ENCODE peak calls at places on chromosome 22, in four cellular contexts. P is A549, A is HepG2, I is H1. C is an unnamed sample.
A peak's percentile ranks its signal among the peaks of the same experiment; 100 is the strongest.

GRCh38 chr22:26593763-26594162 is 3.8 kb upstream of the TPST2 start:
- DNase-seq in P (no peak), A (no peak), I (no peak), C (no peak)

GRCh38 chr22:33539902-33540751 is 380.1 kb downstream of the LARGE1 start:
- DNase-seq in A (peak; percentile 100), I (no peak), P (peak; percentile 98), C (no peak)

GRCh38 chr22:47901911-47902310 is 1139.5 kb downstream of the TBC1D22A start:
- DNase-seq in I (no peak), P (no peak), A (no peak), C (no peak)

GRCh38 chr22:29167032-29167911 is 38.4 kb upstream of the EMID1 start:
- DNase-seq in I (no peak), A (no peak), P (no peak), C (no peak)

GRCh38 chr22:30865656-30866055 is 102.9 kb downstream of the MORC2 start:
- DNase-seq in A (no peak), I (no peak), P (no peak), C (peak; percentile 1)

GRCh38 chr22:36955691-36956090 is 42.3 kb downstream of the CSF2RB start:
- DNase-seq in A (no peak), I (no peak), P (no peak), C (no peak)

GRCh38 chr22:26453812-26454500 is 24.9 kb downstream of the ASPHD2 start:
- DNase-seq in P (no peak), I (no peak), A (no peak), C (no peak)

GRCh38 chr22:22835242-22835641 is 52.4 kb upstream of the IGLL5 start:
- DNase-seq in I (no peak), A (no peak), P (no peak), C (no peak)

GRCh38 chr22:30869996-30870395 is 98.6 kb downstream of the MORC2 start:
- DNase-seq in A (no peak), P (no peak), I (no peak), C (no peak)

GRCh38 chr22:24926849-24927579 is 19.5 kb downstream of the LHFPL7 start:
- DNase-seq in I (no peak), P (no peak), A (no peak), C (no peak)

GRCh38 chr22:18990355-18991137 is 54.5 kb upstream of the PRODH start:
- DNase-seq in I (no peak), P (no peak), A (no peak), C (no peak)

GRCh38 chr22:30561402-30562154 is 12.9 kb downstream of the GAL3ST1 start:
- DNase-seq in I (no peak), P (no peak), A (no peak), C (no peak)

GRCh38 chr22:40547729-40548143 is 88.8 kb downstream of the MRTFA start:
- DNase-seq in I (no peak), A (no peak), P (no peak), C (no peak)

GRCh38 chr22:37491106-37491505 is 4.9 kb upstream of the MFNG start:
- DNase-seq in P (no peak), A (no peak), I (no peak), C (no peak)

GRCh38 chr22:25700996-25701815 is 40.8 kb upstream of the MYO18B start:
- DNase-seq in P (no peak), I (no peak), A (no peak), C (no peak)

GRCh38 chr22:41598081-41598480 is 8.4 kb upstream of the PMM1 start:
- DNase-seq in I (no peak), P (no peak), A (no peak), C (no peak)

GRCh38 chr22:40512426-40513136 is 123.9 kb downstream of the MRTFA start:
- DNase-seq in A (peak; percentile 55), P (peak; percentile 92), I (no peak), C (no peak)

GRCh38 chr22:47818496-47818895 is 1056.0 kb downstream of the TBC1D22A start:
- DNase-seq in I (no peak), A (no peak), P (no peak), C (no peak)

GRCh38 chr22:19708323-19709011 is 5.8 kb upstream of the SEPTIN5 start:
- DNase-seq in P (no peak), A (no peak), I (no peak), C (no peak)

GRCh38 chr22:42131562-42131961 is 952 bp upstream of the CYP2D6 start:
- DNase-seq in P (no peak), I (no peak), A (peak; percentile 37), C (no peak)

GRCh38 chr22:17807571-17808410 is 33.5 kb upstream of the BID start:
- DNase-seq in A (no peak), I (no peak), P (no peak), C (no peak)

GRCh38 chr22:44180706-44181032 is at the start of gene PARVG:
- DNase-seq in P (no peak), A (no peak), I (no peak), C (no peak)

GRCh38 chr22:37062657-37063381 is 11.3 kb downstream of the KCTD17 start:
- DNase-seq in P (no peak), A (no peak), I (no peak), C (no peak)

GRCh38 chr22:17865183-17866055 is 91.2 kb upstream of the BID start:
- DNase-seq in A (no peak), P (no peak), I (no peak), C (no peak)

GRCh38 chr22:48496987-48497650 is 1330.6 kb downstream of the BRD1 start:
- DNase-seq in P (no peak), I (no peak), A (no peak), C (no peak)

GRCh38 chr22:22243033-22243680 is 1.4 kb upstream of the VPREB1 start:
- DNase-seq in P (no peak), I (no peak), A (no peak), C (no peak)

GRCh38 chr22:42848941-42849340 is 8.1 kb downstream of the ARFGAP3 start:
- DNase-seq in I (no peak), A (no peak), P (no peak), C (no peak)

GRCh38 chr22:26259510-26259909 is 90.2 kb downstream of the SEZ6L start:
- DNase-seq in A (peak; percentile 30), P (peak; percentile 11), I (peak; percentile 44), C (peak; percentile 27)

GRCh38 chr22:23122216-23122957 is 19.4 kb downstream of the RSPH14 start:
- DNase-seq in A (no peak), I (no peak), P (no peak), C (peak; percentile 61)

GRCh38 chr22:43796567-43796966 is 15.5 kb downstream of the EFCAB6 start:
- DNase-seq in P (peak; percentile 36), I (no peak), A (no peak), C (no peak)

GRCh38 chr22:48278620-48279464 is 1516.4 kb downstream of the TBC1D22A start:
- DNase-seq in P (no peak), I (no peak), A (no peak), C (no peak)

GRCh38 chr22:16721969-16722368 is 103.2 kb downstream of the XKR3 start:
- DNase-seq in P (no peak), I (no peak), A (no peak), C (no peak)

GRCh38 chr22:40345801-40346177 is 511 bp upstream of the ADSL start:
- DNase-seq in A (peak; percentile 10), I (no peak), P (no peak), C (peak; percentile 55)

GRCh38 chr22:43272301-43272700 is 70.9 kb downstream of the SCUBE1 start:
- DNase-seq in I (no peak), P (no peak), A (no peak), C (no peak)

GRCh38 chr22:30426395-30427353 is 1.1 kb downstream of the MTFP1 start:
- DNase-seq in I (peak; percentile 84), A (peak; percentile 70), P (peak; percentile 89), C (peak; percentile 57)

GRCh38 chr22:47604563-47604962 is 842.1 kb downstream of the TBC1D22A start:
- DNase-seq in I (no peak), A (no peak), P (no peak), C (no peak)

GRCh38 chr22:19121631-19122142 is 525 bp downstream of the DGCR2 start:
- DNase-seq in I (no peak), A (no peak), P (peak; percentile 19), C (peak; percentile 88)

GRCh38 chr22:19716041-19716828 is 1.9 kb downstream of the SEPTIN5 start:
- DNase-seq in I (no peak), A (no peak), P (no peak), C (no peak)

GRCh38 chr22:45082795-45083194 is 73.0 kb upstream of the PHF21B start:
- DNase-seq in P (peak; percentile 37), I (no peak), A (no peak), C (peak; percentile 42)

GRCh38 chr22:36934153-36934939 is 20.9 kb downstream of the CSF2RB start:
- DNase-seq in P (no peak), I (no peak), A (no peak), C (no peak)

GRCh38 chr22:49784630-49784971 is 43.1 kb downstream of the BRD1 start:
- DNase-seq in I (no peak), P (no peak), A (no peak), C (no peak)
- TF ChIP-seq PHF8 in I (no peak), P (no peak), A (no peak), C (no peak)

DNA sequence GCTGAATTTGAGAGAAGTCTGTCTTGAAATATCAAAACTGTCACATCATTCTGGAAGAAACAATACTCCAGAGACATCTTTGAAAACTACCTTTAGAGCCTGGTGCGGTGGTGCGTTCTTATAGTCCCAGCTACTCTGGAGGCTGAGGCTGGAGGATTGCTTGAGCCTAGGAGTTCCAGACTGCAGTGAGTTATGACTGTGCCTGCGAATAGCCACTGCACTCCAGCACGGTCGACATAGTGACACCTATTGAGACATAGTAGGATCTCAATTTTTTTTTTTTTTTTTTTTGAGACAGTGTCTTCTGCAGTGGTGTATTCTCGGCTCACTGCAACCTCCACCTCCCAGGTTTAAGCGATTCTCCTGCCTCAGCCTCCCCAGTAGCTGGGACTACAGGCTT is 11.5 kb upstream of the AIFM3 start:
- DNase-seq in I (no peak), A (no peak), P (peak; percentile 17), C (no peak)
- TF ChIP-seq PHF8 in I (no peak), A (no peak), P (no peak), C (no peak)

DNA sequence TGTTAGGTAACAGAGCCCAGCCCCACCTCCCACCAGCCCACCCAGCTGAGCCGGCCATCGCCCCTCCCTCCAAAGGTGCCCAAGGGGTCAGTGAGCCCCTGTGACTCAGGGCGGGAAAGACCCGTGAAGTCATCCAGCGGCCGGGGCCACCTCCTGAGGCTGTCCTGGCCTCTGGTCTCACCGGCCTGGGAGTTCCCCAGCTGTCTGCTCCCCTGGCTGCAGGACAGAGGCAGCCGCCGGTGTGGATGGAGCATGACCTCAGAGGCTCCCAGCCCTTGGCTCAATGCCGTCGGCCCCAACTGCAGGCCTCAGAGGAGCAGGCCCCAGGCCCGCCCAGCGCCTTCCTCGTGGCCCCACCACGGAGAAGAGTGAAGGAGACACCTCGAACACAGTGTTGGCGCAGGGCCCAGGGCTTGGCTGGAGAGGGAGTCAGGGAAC is 28.7 kb downstream of the RPL3 start:
- DNase-seq in A (peak; percentile 56), I (no peak), P (peak; percentile 77), C (no peak)
- TF ChIP-seq PHF8 in A (peak; percentile 29), I (no peak), P (no peak), C (no peak)

GRCh38 chr22:27828214-27828587 is 26.6 kb upstream of the MN1 start:
- DNase-seq in A (no peak), P (no peak), I (no peak), C (no peak)
- TF ChIP-seq PHF8 in A (no peak), P (no peak), I (no peak), C (no peak)

GRCh38 chr22:35900483-35901168 is 128.0 kb downstream of the RBFOX2 start:
- DNase-seq in I (no peak), A (no peak), P (peak; percentile 56), C (no peak)
- TF ChIP-seq PHF8 in I (no peak), A (no peak), P (no peak), C (no peak)

C was measured in K562.